ENCODE peak calls at places on chromosomes 6 and 20, in seven cellular contexts. One of them, this sample, is unnamed.

GRCh38 chr6:73642530-73642929 is 11.3 kb downstream of the SLC17A5 start:
- DNase-seq in HL-60: no peak
- DNase-seq in A549: no peak
- DNase-seq in HCT116: no peak
- DNase-seq in GM23338: no peak
- DNase-seq in K562: no peak
- DNase-seq in SK-N-SH: no peak
- DNase-seq in this sample: no peak

GRCh38 chr6:166435574-166435973 is 52.8 kb upstream of the MPC1 start:
- DNase-seq in HL-60: peak; percentile 18
- DNase-seq in A549: no peak
- DNase-seq in HCT116: no peak
- DNase-seq in GM23338: no peak
- DNase-seq in K562: no peak
- DNase-seq in SK-N-SH: peak; percentile 71
- DNase-seq in this sample: no peak

GRCh38 chr20:51985013-51985415 is 182.7 kb upstream of the SALL4 start:
- DNase-seq in HL-60: no peak
- DNase-seq in A549: peak; percentile 89
- DNase-seq in HCT116: peak; percentile 72
- DNase-seq in GM23338: peak; percentile 62
- DNase-seq in K562: no peak
- DNase-seq in SK-N-SH: peak; percentile 60
- DNase-seq in this sample: peak; percentile 54

GRCh38 chr6:155448823-155449789 is 6.5 kb downstream of the NOX3 start:
- DNase-seq in HL-60: no peak
- DNase-seq in A549: no peak
- DNase-seq in HCT116: no peak
- DNase-seq in GM23338: peak; percentile 34
- DNase-seq in K562: no peak
- DNase-seq in SK-N-SH: peak; percentile 50
- DNase-seq in this sample: no peak

GRCh38 chr6:146946559-146946958 is 257.7 kb upstream of the STXBP5 start:
- DNase-seq in HL-60: no peak
- DNase-seq in A549: no peak
- DNase-seq in HCT116: no peak
- DNase-seq in GM23338: no peak
- DNase-seq in K562: no peak
- DNase-seq in SK-N-SH: no peak
- DNase-seq in this sample: no peak

GRCh38 chr6:35484921-35485392 is 11.9 kb downstream of the TEAD3 start:
- DNase-seq in HL-60: no peak
- DNase-seq in A549: no peak
- DNase-seq in HCT116: no peak
- DNase-seq in GM23338: no peak
- DNase-seq in K562: peak; percentile 52
- DNase-seq in SK-N-SH: peak; percentile 29
- DNase-seq in this sample: no peak

GRCh38 chr6:2914318-2914660 is 11.2 kb upstream of the SERPINB9 start:
- DNase-seq in HL-60: no peak
- DNase-seq in A549: no peak
- DNase-seq in HCT116: no peak
- DNase-seq in GM23338: no peak
- DNase-seq in K562: no peak
- DNase-seq in SK-N-SH: no peak
- DNase-seq in this sample: no peak

GRCh38 chr20:42589976-42590639 is 599.6 kb downstream of the PTPRT start:
- DNase-seq in HL-60: no peak
- DNase-seq in A549: no peak
- DNase-seq in HCT116: no peak
- DNase-seq in GM23338: no peak
- DNase-seq in K562: no peak
- DNase-seq in SK-N-SH: no peak
- DNase-seq in this sample: no peak

GRCh38 chr6:121302882-121303281 is 31.4 kb downstream of the TBC1D32 start:
- DNase-seq in HL-60: no peak
- DNase-seq in A549: no peak
- DNase-seq in HCT116: no peak
- DNase-seq in GM23338: no peak
- DNase-seq in K562: no peak
- DNase-seq in SK-N-SH: no peak
- DNase-seq in this sample: no peak

GRCh38 chr6:131054392-131055250 is 8.4 kb downstream of the EPB41L2 start:
- DNase-seq in HL-60: no peak
- DNase-seq in A549: no peak
- DNase-seq in HCT116: no peak
- DNase-seq in GM23338: no peak
- DNase-seq in K562: no peak
- DNase-seq in SK-N-SH: no peak
- DNase-seq in this sample: no peak

GRCh38 chr6:15893556-15894253 is 230.9 kb upstream of the DTNBP1 start:
- DNase-seq in HL-60: peak; percentile 76
- DNase-seq in A549: no peak
- DNase-seq in HCT116: peak; percentile 53
- DNase-seq in GM23338: peak; percentile 92
- DNase-seq in K562: peak; percentile 68
- DNase-seq in SK-N-SH: no peak
- DNase-seq in this sample: no peak
- TF ChIP-seq REST in HL-60: no peak
- TF ChIP-seq REST in A549: no peak
- TF ChIP-seq REST in HCT116: no peak
- TF ChIP-seq REST in GM23338: no peak
- TF ChIP-seq REST in K562: no peak
- TF ChIP-seq REST in SK-N-SH: no peak
- TF ChIP-seq REST in this sample: no peak

DNA sequence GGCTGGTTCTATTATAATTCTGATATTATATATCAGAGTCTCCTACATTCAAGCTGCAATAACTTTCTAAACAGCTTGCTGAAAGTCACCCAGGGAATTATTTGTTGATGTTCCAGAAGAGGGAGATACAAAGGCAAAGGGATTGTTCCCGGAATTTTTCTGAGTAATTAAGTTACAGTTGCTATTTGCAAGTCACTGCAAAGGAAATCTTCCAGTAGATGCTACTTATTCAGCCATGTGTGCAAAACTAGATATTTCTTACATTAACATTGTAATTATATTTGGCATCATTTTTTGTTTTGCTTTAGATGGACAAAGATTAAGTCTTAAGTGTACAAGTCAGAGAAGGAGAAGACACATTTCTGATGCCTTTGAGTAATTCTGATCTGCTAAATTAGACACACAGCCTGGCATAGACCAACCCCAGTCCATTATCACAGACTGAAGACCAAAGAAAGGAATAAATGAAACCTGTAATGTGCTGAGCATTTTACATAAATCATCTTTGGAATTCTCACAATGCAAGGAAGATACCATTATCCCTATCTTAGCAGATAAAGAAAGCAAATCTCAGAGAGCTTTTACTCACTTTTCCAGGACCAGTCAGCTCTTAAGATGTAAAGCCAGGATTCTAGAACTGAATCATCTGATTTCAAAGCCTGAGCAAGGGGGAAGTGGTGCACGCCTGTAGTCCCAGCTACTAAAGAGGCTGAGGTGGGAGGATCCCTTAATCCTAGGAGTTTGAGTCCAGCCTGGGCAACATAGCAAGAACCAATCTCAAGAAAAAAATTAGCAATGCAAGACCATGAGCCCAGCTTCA is 62.6 kb upstream of the AKAP12 start:
- DNase-seq in HL-60: no peak
- DNase-seq in A549: no peak
- DNase-seq in HCT116: no peak
- DNase-seq in GM23338: no peak
- DNase-seq in K562: no peak
- DNase-seq in SK-N-SH: no peak
- DNase-seq in this sample: no peak
- TF ChIP-seq REST in HL-60: no peak
- TF ChIP-seq REST in A549: no peak
- TF ChIP-seq REST in HCT116: no peak
- TF ChIP-seq REST in GM23338: no peak
- TF ChIP-seq REST in K562: no peak
- TF ChIP-seq REST in SK-N-SH: no peak
- TF ChIP-seq REST in this sample: no peak

GRCh38 chr6:163741342-163741741 is 326.8 kb downstream of the QKI start:
- DNase-seq in HL-60: no peak
- DNase-seq in A549: no peak
- DNase-seq in HCT116: no peak
- DNase-seq in GM23338: no peak
- DNase-seq in K562: no peak
- DNase-seq in SK-N-SH: no peak
- DNase-seq in this sample: no peak
- TF ChIP-seq REST in HL-60: no peak
- TF ChIP-seq REST in A549: no peak
- TF ChIP-seq REST in HCT116: no peak
- TF ChIP-seq REST in GM23338: no peak
- TF ChIP-seq REST in K562: no peak
- TF ChIP-seq REST in SK-N-SH: no peak
- TF ChIP-seq REST in this sample: no peak

GRCh38 chr6:148697895-148698440 is 48.9 kb upstream of the UST start:
- DNase-seq in HL-60: no peak
- DNase-seq in A549: no peak
- DNase-seq in HCT116: no peak
- DNase-seq in GM23338: no peak
- DNase-seq in K562: no peak
- DNase-seq in SK-N-SH: no peak
- DNase-seq in this sample: no peak

GRCh38 chr6:148698671-148699180 is 48.1 kb upstream of the UST start:
- DNase-seq in HL-60: no peak
- DNase-seq in A549: no peak
- DNase-seq in HCT116: no peak
- DNase-seq in GM23338: no peak
- DNase-seq in K562: no peak
- DNase-seq in SK-N-SH: no peak
- DNase-seq in this sample: no peak

GRCh38 chr6:148701393-148701774 is 45.4 kb upstream of the UST start:
- DNase-seq in HL-60: no peak
- DNase-seq in A549: no peak
- DNase-seq in HCT116: no peak
- DNase-seq in GM23338: no peak
- DNase-seq in K562: no peak
- DNase-seq in SK-N-SH: no peak
- DNase-seq in this sample: no peak

GRCh38 chr6:148700047-148700712 is 46.6 kb upstream of the UST start:
- DNase-seq in HL-60: no peak
- DNase-seq in A549: no peak
- DNase-seq in HCT116: no peak
- DNase-seq in GM23338: no peak
- DNase-seq in K562: no peak
- DNase-seq in SK-N-SH: no peak
- DNase-seq in this sample: no peak

DNA sequence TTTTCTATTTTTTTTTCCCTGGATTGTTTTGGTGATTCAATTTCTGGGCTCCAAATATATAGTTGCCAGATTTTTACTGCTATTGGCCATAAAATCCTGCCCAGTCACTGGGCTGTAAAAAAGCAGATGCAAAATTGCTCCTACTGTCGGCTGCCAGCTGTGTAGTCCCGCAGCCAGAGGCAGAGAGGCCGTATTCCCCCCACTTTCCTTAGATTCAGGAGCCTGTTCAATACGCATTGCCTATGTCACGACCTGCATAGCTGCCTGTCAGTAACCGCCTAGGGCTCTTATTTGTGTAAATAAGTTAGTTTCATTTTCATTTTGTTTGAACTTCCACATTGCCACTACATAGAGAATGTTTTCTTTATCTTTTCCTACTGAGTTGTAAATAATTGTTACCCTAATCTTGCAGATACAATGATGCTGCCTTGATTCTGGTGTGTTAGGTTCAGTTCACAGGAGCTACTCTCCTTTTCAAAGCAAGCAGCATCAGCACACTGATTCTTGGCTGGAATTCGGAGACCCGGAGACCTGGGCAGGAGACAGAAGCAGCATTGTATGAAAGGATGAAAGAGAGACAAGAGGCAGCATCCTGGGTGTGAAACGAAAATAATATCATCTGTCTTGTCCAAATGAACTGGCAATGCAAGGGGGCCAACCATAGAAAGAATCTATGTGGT is 46.0 kb upstream of the UST start:
- DNase-seq in HL-60: no peak
- DNase-seq in A549: peak; percentile 5
- DNase-seq in HCT116: no peak
- DNase-seq in GM23338: peak; percentile 37
- DNase-seq in K562: no peak
- DNase-seq in SK-N-SH: no peak
- DNase-seq in this sample: no peak
- TF ChIP-seq REST in HL-60: no peak
- TF ChIP-seq REST in A549: no peak
- TF ChIP-seq REST in HCT116: no peak
- TF ChIP-seq REST in GM23338: no peak
- TF ChIP-seq REST in K562: no peak
- TF ChIP-seq REST in SK-N-SH: no peak
- TF ChIP-seq REST in this sample: no peak

GRCh38 chr20:53138454-53139291 is 166.5 kb downstream of the TSHZ2 start:
- DNase-seq in HL-60: no peak
- DNase-seq in A549: no peak
- DNase-seq in HCT116: no peak
- DNase-seq in GM23338: no peak
- DNase-seq in K562: no peak
- DNase-seq in SK-N-SH: no peak
- DNase-seq in this sample: no peak
- TF ChIP-seq REST in HL-60: no peak
- TF ChIP-seq REST in A549: no peak
- TF ChIP-seq REST in HCT116: no peak
- TF ChIP-seq REST in GM23338: no peak
- TF ChIP-seq REST in K562: no peak
- TF ChIP-seq REST in SK-N-SH: no peak
- TF ChIP-seq REST in this sample: no peak